ENCODE peak calls at places on chromosomes 3 and 15, in six cellular contexts. B is astrocyte, F is PC-9, S is endodermal cell, N is spleen, Y is K562. L is an unnamed sample.
A peak's percentile ranks its signal among the peaks of the same experiment; 100 is the strongest.

GRCh38 chr15:64343841-64344240 is 12.1 kb downstream of the CSNK1G1 start:
- DNase-seq in S (no peak), N (no peak), B (peak; percentile 20), F (no peak), Y (no peak), L (peak; percentile 14)

GRCh38 chr3:128323206-128324081 is 143.2 kb downstream of the DNAJB8 start:
- DNase-seq in S (peak; percentile 32), N (no peak), B (no peak), F (peak; percentile 50), Y (no peak), L (no peak)

GRCh38 chr3:189626286-189626685 is 4.9 kb upstream of the TP63 start:
- DNase-seq in N (no peak), S (no peak), B (no peak), F (no peak), Y (no peak), L (no peak)

GRCh38 chr3:2623463-2623862 is 486.7 kb downstream of the IL5RA start:
- DNase-seq in B (no peak), S (no peak), F (no peak), N (no peak), Y (no peak), L (no peak)

GRCh38 chr15:62569460-62570404 is 404.6 kb upstream of the C2CD4B start:
- DNase-seq in F (peak; percentile 25), Y (no peak), S (no peak), B (peak; percentile 84), N (no peak), L (peak; percentile 90)

GRCh38 chr15:98651581-98652220 is 3.4 kb downstream of the IGF1R start:
- DNase-seq in B (peak; percentile 60), Y (no peak), N (no peak), F (peak; percentile 14), S (peak; percentile 72), L (no peak)

GRCh38 chr3:112117415-112117814 is 15.6 kb downstream of the GCSAM start:
- DNase-seq in N (no peak), S (no peak), Y (no peak), F (no peak), B (no peak), L (no peak)

GRCh38 chr3:1139071-1139470 is 46.2 kb downstream of the CNTN6 start:
- DNase-seq in N (no peak), Y (no peak), F (no peak), S (no peak), B (no peak), L (no peak)

GRCh38 chr15:58985443-58985842 is 2.0 kb upstream of the RNF111 start:
- DNase-seq in S (peak; percentile 60), N (no peak), Y (peak; percentile 17), B (no peak), F (no peak), L (no peak)

GRCh38 chr3:159877924-159878323 is 110.7 kb upstream of the IL12A start:
- DNase-seq in N (no peak), S (no peak), Y (no peak), B (peak; percentile 85), F (no peak), L (no peak)

GRCh38 chr3:172606021-172606420 is 82.8 kb upstream of the TNFSF10 start:
- DNase-seq in B (peak; percentile 93), N (no peak), Y (no peak), F (no peak), S (no peak), L (peak; percentile 19)

GRCh38 chr3:189947948-189948723 is 172.6 kb downstream of the P3H2 start:
- DNase-seq in Y (no peak), N (no peak), S (peak; percentile 63), F (peak; percentile 40), B (no peak), L (peak; percentile 32)

GRCh38 chr3:33006571-33007286 is 55.3 kb downstream of the CCR4 start:
- DNase-seq in Y (no peak), S (no peak), B (peak; percentile 26), N (no peak), F (no peak), L (no peak)

GRCh38 chr3:187296915-187297314 is 5.4 kb upstream of the MASP1 start:
- DNase-seq in B (no peak), S (no peak), F (no peak), Y (no peak), N (no peak), L (no peak)

GRCh38 chr3:99901200-99901926 is 83.7 kb downstream of the CMSS1 start:
- DNase-seq in Y (no peak), B (peak; percentile 85), S (no peak), F (peak; percentile 55), N (no peak), L (peak; percentile 89)

GRCh38 chr15:41997845-41998244 is 23.0 kb downstream of the PLA2G4E start:
- DNase-seq in N (peak; percentile 14), F (no peak), B (no peak), S (no peak), Y (no peak), L (no peak)

GRCh38 chr15:85316244-85316934 is 64.0 kb upstream of the AKAP13 start:
- DNase-seq in N (no peak), F (no peak), S (no peak), Y (no peak), B (peak; percentile 49), L (peak; percentile 89)

GRCh38 chr15:26128611-26129140 is 265.5 kb upstream of the ATP10A start:
- DNase-seq in N (no peak), S (no peak), F (no peak), B (no peak), Y (no peak), L (no peak)

GRCh38 chr3:72950801-72951200 is 45.8 kb upstream of the PPP4R2 start:
- DNase-seq in F (no peak), N (no peak), B (no peak), S (no peak), Y (no peak), L (no peak)

GRCh38 chr3:129745253-129745652 is 138.8 kb upstream of the PLXND1 start:
- DNase-seq in N (no peak), B (peak; percentile 65), Y (no peak), S (no peak), F (no peak), L (no peak)

GRCh38 chr3:138103466-138103865 is 11.9 kb downstream of the DZIP1L start:
- DNase-seq in N (no peak), S (no peak), F (no peak), B (no peak), Y (no peak), L (no peak)

GRCh38 chr3:171000281-171000680 is 26.2 kb downstream of the SLC2A2 start:
- DNase-seq in S (no peak), Y (no peak), N (no peak), F (no peak), B (no peak), L (peak; percentile 66)

GRCh38 chr15:101500865-101501551 is 11.5 kb upstream of the PCSK6 start:
- DNase-seq in S (no peak), N (no peak), Y (no peak), B (no peak), F (no peak), L (no peak)

GRCh38 chr3:101340591-101340990 is 20.2 kb upstream of the IMPG2 start:
- DNase-seq in S (no peak), B (peak; percentile 12), Y (no peak), N (no peak), F (no peak), L (peak; percentile 28)

GRCh38 chr3:58193682-58194407 is 16.9 kb downstream of the DNASE1L3 start:
- DNase-seq in B (no peak), Y (no peak), S (no peak), N (no peak), F (no peak), L (no peak)

DNA sequence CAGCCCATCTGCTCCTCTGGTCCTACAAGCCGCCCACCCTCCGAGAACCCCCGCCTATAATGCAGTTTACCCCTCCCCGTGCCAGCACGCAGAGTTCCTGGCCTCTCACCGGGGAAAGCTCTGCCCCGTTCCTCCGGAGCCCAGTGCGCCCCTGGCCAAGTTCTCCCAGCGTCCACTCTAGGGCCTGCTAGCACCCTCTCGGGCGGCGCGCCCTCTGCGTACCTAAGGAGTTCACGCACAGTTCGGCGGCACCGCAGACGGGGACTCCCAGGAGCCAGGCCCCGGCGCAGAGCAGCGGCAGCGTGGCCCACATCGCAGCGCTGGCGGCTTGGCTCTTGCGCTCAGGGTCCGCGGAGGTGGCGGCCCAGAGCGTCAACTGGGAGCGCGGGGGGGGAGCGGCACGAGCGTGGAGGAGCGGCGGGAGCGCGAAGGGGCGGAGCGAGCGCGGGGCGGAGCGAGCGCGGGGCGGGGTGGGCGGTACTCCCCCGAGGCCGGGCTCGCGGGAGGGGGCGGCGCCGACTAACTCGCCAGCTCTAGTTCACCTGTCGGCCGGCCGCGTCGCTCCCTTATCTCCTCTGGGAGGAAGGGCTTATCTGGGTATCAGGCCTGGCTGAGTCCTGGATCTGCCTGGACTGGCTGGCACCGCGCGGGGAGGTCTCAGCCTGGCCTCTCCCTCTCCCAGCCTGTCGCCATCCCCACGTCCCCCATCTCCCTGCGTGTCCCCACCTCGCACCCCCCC is at the start of gene CTSH:
- DNase-seq in F (peak; percentile 83), S (peak; percentile 97), B (peak; percentile 38), N (peak; percentile 96), Y (peak; percentile 98), L (no peak)
- TF ChIP-seq CTCF in F (no peak), S (no peak), B (no peak), N (no peak), Y (no peak), L (no peak)

GRCh38 chr3:88311826-88312225 is 162.1 kb downstream of the C3orf38 start:
- DNase-seq in S (no peak), Y (no peak), B (no peak), N (no peak), F (no peak), L (no peak)
- TF ChIP-seq CTCF in S (no peak), Y (no peak), B (no peak), N (no peak), F (no peak), L (no peak)

GRCh38 chr3:178512627-178513026 is 23.6 kb upstream of the KCNMB2 start:
- DNase-seq in Y (no peak), B (no peak), S (no peak), N (no peak), F (no peak), L (no peak)
- TF ChIP-seq CTCF in Y (no peak), B (no peak), S (no peak), N (no peak), F (no peak), L (no peak)

DNA sequence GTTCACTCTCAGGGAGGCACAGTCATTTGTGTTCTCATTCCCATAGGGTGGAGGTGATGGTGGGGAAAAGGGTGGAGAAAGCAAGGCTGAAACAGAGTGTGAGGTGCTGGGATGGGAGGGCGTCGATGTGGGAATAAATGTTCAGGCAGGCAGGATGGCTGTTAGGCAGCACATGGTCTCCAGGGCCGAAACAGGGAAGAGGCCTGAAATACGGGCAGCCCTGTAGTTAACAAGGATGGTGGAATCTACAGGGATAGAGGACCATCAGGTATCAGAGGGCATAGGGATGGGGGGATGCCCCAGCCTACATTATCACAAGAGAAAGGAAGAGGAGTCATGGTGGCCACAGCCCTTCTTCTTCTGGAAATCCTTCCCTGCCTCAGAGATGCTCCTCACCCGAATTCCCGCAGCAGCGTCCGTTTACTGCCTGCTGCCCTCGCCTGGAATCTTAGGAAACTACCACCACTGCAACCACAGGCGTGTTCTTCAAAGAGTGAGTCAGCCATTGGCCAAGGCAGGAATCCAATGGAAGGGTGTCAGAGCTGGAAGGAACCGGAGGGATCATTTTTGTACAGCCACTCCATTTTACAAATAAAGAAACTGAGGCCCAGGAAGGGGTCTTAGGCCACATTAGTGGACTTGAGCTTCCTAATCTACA is 49.7 kb upstream of the POMGNT2 start:
- DNase-seq in F (peak; percentile 47), B (peak; percentile 63), S (peak; percentile 91), Y (peak; percentile 42), N (no peak), L (peak; percentile 83)
- TF ChIP-seq CTCF in F (peak; percentile 70), B (peak; percentile 53), S (peak; percentile 81), Y (peak; percentile 75), N (peak; percentile 40), L (peak; percentile 81)

GRCh38 chr3:43030162-43030935 is 51.2 kb downstream of the GASK1A start:
- DNase-seq in S (peak; percentile 24), Y (no peak), B (no peak), F (no peak), N (no peak), L (no peak)
- TF ChIP-seq CTCF in S (no peak), Y (no peak), B (no peak), F (no peak), N (no peak), L (no peak)

L was measured in HFFc6.